ENCODE peak calls at places on chromosomes 1 and 21, in four cellular contexts. M, N, W and H are unnamed samples.

GRCh38 chr1:247336390-247336789 is 4.7 kb upstream of the ZNF496 start:
- DNase-seq in M (no peak), N (no peak), W (no peak), H (no peak)

GRCh38 chr1:29852248-29852647 is 615.9 kb downstream of the PTPRU start:
- DNase-seq in M (no peak), N (no peak), W (no peak), H (no peak)

GRCh38 chr1:232982238-232982944 is 32.0 kb downstream of the NTPCR start:
- DNase-seq in M (no peak), N (no peak), W (no peak), H (no peak)

GRCh38 chr1:104468282-104468681 is 718.6 kb downstream of the AMY1C start:
- DNase-seq in M (peak), N (no peak), W (no peak), H (no peak)

GRCh38 chr21:31337086-31337485 is 7.0 kb downstream of the TIAM1 start:
- DNase-seq in M (no peak), N (no peak), W (no peak), H (no peak)

GRCh38 chr1:159214149-159214760 is 9.6 kb downstream of the ACKR1 start:
- DNase-seq in M (peak), N (peak), W (no peak), H (peak)

GRCh38 chr1:53197301-53198205 is 929 bp downstream of the CPT2 start:
- DNase-seq in M (no peak), N (peak), W (no peak), H (peak)

GRCh38 chr1:55217226-55217996 is 2.2 kb upstream of the USP24 start:
- DNase-seq in M (no peak), N (no peak), W (no peak), H (no peak)

GRCh38 chr1:4224687-4225086 is 324.6 kb upstream of the C1orf174 start:
- DNase-seq in M (no peak), N (no peak), W (no peak), H (no peak)

GRCh38 chr1:177310326-177310725 is 139.6 kb downstream of the BRINP2 start:
- DNase-seq in M (no peak), N (no peak), W (no peak), H (no peak)

GRCh38 chr1:16719571-16720402 is 20.5 kb upstream of the RNU1-4 start:
- DNase-seq in M (no peak), N (peak), W (no peak), H (peak)

GRCh38 chr1:182703539-182703938 is 19.2 kb upstream of the RGS8 start:
- DNase-seq in M (no peak), N (no peak), W (no peak), H (no peak)

GRCh38 chr1:242524571-242525359 is at the start of gene PLD5:
- DNase-seq in M (no peak), N (peak), W (no peak), H (peak)

GRCh38 chr1:19559641-19560040 is 74.3 kb upstream of the CAPZB start:
- DNase-seq in M (no peak), N (no peak), W (no peak), H (no peak)

GRCh38 chr1:230109871-230110667 is 43.0 kb downstream of the GALNT2 start:
- DNase-seq in M (peak), N (no peak), W (peak), H (no peak)

GRCh38 chr1:12424150-12424549 is 193.9 kb downstream of the DHRS3 start:
- DNase-seq in M (no peak), N (no peak), W (no peak), H (no peak)

GRCh38 chr1:15765495-15766194 is 7.0 kb downstream of the FBLIM1 start:
- DNase-seq in M (no peak), N (peak), W (no peak), H (no peak)

GRCh38 chr1:59062743-59063142 is 234.2 kb upstream of the FGGY start:
- DNase-seq in M (no peak), N (no peak), W (no peak), H (no peak)

GRCh38 chr1:162206749-162207635 is 137.5 kb downstream of the NOS1AP start:
- DNase-seq in M (peak), N (no peak), W (no peak), H (peak)

GRCh38 chr1:47507921-47508894 is 70.4 kb downstream of the FOXD2 start:
- DNase-seq in M (peak), N (peak), W (no peak), H (peak)

GRCh38 chr1:210367561-210367960 is 38.9 kb downstream of the HHAT start:
- DNase-seq in M (peak), N (no peak), W (no peak), H (no peak)

GRCh38 chr21:46585191-46585953 is 19.5 kb downstream of the S100B start:
- DNase-seq in M (no peak), N (no peak), W (no peak), H (no peak)

GRCh38 chr1:233394860-233395717 is 67.6 kb downstream of the MAP3K21 start:
- DNase-seq in M (peak), N (peak), W (no peak), H (peak)

DNA sequence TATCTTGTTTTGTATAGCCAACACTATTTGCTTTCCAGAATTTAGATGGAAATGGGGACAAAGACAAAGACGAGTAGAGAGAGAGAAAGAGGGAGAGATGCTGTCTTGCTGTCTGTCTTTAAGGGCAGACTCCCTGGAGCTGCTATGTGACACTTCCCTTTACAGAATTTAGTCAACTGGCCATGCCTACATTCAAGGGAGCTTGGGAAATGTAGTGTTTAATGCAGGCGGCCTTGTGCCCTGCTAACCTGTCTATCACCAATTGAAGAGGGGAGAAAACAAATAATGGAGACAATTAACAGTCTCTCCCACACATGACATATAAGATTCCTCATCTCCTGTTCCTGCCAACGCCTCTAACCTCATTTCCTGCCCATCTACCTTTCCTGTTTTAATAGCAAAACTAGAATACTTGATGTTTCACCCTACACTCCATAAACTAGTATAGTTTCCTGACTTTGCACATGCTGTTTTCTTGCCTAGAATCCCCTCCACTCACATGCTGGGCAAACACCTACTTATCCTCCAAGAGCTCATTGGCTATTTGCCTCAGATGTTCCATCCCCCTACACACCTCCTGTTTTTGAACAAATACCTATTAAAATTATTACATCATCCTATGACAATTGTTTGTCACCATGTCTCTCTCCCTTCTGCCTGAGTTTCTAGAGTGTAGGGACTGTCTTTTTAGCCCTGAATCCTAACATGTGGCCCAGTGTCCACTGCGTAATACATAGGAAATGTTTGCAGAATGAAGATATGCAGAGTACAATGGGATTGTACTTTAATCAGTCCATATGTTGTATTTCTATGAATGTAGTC is 117.2 kb downstream of the SLC25A24 start:
- DNase-seq in M (no peak), N (no peak), W (no peak), H (no peak)
- TF ChIP-seq TARDBP in M (no peak), N (no peak), W (no peak), H (no peak)

DNA sequence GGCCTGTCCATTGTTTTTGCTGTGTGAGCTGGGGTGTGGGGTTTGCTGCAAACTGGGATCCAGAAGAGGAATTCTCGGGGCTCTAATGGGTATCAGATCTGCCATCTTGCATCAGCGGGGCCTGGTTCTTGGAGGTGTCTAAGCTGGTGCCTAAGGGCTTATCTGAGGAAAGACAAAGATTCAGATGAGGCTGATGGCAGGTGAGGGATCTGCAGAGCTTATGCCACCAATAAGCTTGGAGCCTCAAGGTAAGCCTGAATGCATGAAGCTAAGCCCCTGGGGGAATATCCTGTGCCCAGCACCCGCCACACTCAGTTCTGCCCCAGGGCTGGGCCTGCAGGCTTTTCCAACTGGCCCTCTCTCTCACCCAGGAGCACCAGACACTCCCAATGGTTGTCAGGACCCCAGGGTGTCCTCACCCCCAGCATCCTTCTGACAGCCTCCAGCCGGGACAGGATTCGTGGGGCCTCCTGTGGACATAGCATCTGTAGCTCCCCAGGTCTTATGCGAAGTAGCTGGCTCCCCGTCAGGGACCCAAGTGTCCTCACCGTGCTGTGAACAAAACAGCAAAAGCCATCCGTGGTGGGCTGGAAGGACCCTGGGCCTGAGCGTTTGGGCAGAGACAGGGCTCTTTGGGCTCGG is 9.5 kb upstream of the GSTM3 start:
- DNase-seq in M (no peak), N (no peak), W (no peak), H (no peak)
- TF ChIP-seq TARDBP in M (no peak), N (no peak), W (no peak), H (no peak)

DNA sequence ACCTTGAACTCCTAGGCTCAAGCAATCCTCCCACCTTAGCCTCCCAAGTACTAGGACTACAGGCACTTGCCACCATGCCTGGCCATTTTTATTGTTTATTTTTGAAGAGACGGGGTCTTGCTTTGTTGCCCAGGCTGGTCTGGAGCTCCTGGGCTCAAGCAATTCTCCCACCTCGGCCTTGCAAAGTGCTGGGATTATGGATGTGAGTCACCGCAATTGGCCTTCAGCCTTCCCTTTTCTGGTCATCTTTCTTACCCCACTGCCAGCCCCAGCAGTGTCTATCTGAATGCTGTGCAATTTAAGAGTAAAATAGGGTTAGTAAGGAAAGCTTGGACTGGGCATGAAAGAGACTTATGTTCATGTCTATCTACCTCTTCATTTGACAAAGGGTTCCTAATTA is 6.1 kb upstream of the KLF17 start:
- DNase-seq in M (no peak), N (no peak), W (no peak), H (no peak)
- TF ChIP-seq TARDBP in M (no peak), N (no peak), W (no peak), H (no peak)

GRCh38 chr1:2592672-2593071 is 6.1 kb downstream of the PRXL2B start:
- DNase-seq in M (no peak), N (no peak), W (no peak), H (no peak)
- TF ChIP-seq TARDBP in M (no peak), N (no peak), W (no peak), H (no peak)

GRCh38 chr21:44874240-44874496 is 678 bp upstream of the PTTG1IP start:
- DNase-seq in M (no peak), N (no peak), W (no peak), H (no peak)

GRCh38 chr21:44873356-44874239 is at the start of gene PTTG1IP:
- DNase-seq in M (peak), N (peak), W (peak), H (peak)

GRCh38 chr21:44872266-44872567 is 1.3 kb downstream of the PTTG1IP start:
- DNase-seq in M (peak), N (no peak), W (no peak), H (no peak)

GRCh38 chr21:44871576-44872265 is 1.8 kb downstream of the PTTG1IP start:
- DNase-seq in M (peak), N (no peak), W (no peak), H (no peak)

DNA sequence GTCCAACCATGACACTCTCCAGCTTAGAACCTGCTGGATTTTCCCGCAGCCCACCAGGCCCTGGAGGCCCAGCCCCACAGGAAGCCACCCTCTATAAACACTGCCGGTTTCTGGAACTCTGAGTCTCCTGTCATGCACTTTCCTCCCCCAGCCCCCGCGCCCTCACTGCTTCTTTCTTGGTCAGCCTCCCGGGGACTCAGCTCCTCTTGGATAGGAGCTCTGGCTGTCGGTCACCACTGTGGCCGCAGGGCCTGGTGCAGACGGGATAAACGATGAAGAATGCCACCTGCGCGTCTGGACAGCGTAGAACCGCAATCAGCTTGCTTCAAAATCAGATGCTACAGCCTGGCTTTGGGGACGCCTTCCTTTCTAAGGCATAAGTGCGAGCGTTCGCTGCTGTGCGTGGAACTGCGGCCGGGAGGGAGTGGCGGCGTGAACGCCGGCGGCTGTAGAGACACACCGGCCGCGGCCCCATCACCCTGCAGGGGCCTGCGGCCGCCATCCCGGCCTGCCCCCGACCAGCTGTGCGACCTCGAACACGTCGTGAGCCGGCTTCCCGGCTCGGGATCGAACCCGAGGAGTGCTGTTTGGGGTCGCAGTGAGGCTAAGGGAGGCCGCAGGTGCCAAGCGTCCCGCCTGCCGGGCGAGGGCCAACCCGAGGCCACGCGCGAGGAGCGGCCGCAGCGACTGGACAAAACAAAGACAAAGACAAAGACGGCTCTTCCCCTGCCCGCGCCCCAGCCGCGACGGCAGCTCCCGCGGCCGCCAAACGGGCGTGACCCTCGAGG is 728 bp downstream of the PTTG1IP start:
- DNase-seq in M (no peak), N (no peak), W (no peak), H (peak)
- TF ChIP-seq TARDBP in M (no peak), N (no peak), W (no peak), H (no peak)

GRCh38 chr1:109837852-109838570 is 72.6 kb upstream of the CSF1 start:
- DNase-seq in M (no peak), N (no peak), W (no peak), H (no peak)

GRCh38 chr1:109844609-109845008 is 66.0 kb upstream of the CSF1 start:
- DNase-seq in M (no peak), N (no peak), W (no peak), H (no peak)

GRCh38 chr1:109834951-109835350 is 71.2 kb upstream of the EPS8L3 start:
- DNase-seq in M (no peak), N (no peak), W (no peak), H (no peak)

GRCh38 chr1:109838838-109839240 is 71.8 kb upstream of the CSF1 start:
- DNase-seq in M (peak), N (no peak), W (no peak), H (peak)

GRCh38 chr1:109840011-109840629 is 70.5 kb upstream of the CSF1 start:
- DNase-seq in M (no peak), N (no peak), W (no peak), H (no peak)
- TF ChIP-seq TARDBP in M (no peak), N (no peak), W (no peak), H (no peak)

DNA sequence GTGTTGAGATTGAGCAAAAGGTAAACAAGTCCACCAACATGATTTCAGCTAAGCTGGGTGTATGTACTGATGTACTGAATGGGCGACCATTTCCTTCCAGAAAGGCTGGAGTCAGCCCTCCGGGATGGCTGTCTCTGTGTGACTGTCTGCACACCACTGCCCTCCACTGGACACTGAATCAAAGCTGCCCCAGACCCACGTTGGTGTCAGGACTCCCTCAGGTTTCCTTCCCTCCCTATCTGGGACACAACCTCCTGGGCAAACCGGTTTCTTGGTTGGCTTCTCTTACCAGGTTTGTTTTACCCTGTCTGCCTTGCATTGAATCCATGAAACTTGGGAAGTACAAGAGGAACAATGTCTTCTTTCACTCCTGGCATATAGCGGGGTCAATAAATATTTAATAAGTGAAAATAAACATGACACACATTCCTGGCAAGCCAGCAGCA is 5.3 kb upstream of the SRP9 start:
- DNase-seq in M (peak), N (peak), W (no peak), H (peak)
- TF ChIP-seq TARDBP in M (peak), N (no peak), W (no peak), H (no peak)

DNA sequence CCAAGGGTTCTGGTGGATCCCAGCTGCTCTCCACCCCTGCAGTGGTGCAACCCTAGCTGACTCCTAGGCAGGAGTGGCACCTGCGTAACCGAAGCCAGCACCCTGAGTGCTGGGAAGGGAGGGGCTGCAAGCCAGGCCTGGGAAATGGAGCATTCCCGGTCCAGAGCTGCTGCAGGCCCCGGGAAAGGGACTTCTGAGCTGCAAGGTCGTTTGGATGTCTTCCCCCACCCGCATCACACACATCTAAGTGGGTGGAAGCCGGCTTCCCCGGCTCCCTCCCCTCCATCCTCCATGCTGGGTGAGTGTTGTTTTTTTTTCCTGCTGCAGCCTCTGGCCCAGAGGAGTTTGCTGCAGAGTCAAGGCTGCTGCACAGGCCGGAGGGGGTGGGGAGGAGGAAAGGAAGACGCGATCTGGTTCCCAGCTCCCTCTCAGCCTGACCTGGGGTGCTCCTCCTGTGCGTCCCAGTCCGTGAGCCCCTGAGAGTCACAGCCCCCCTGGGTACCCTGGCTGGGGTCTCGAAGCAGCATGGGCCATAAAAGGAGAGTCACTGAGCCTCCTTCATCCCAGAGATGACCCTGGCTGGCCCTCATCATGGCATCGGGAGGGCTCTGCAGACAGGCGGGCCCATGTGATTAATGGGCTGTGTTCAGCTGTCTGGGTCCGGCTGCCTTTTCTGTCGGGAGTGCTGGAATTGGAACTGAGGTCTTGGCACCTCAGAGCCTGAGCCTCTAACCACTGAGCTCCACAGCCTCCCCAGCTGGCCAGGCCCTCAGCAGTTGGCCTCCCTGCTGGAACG is 16.2 kb downstream of the H6PD start:
- DNase-seq in M (peak), N (no peak), W (no peak), H (no peak)
- TF ChIP-seq TARDBP in M (no peak), N (no peak), W (no peak), H (no peak)

DNA sequence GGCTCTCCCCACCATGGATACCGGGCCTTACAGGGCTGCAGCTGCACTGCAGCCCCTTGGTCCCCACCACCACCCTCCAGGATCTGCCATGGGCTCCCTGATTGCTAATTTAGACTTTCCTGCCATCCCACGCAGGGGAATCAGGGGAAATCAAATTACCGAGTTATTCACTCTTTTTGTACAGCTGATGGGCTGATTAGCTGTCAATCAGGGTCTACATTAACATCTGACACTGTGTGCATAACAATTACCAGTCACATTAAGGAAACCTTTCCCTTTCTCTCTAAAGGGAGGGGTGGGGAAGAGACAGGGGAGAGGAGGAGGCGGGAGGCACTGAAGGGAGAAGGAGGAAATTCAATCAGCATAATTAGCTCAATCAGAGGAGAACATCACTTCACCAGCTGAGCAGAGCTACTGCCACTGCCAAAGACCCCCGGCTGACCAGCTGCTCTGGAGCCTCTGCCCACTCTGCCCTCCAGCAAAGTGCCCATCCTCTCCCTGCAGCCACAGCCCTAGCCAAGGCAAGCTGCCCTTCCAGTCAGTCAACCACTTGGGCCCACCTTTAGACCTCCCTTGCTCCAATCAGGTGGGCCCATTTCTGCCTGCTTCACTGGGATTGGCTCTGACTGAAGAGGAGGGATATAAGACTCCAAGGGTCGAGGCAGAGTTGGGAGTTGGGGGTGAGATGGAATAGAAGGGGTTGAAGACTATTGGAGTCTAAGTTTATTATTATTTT is 199.3 kb upstream of the ZC3H12A start:
- DNase-seq in M (no peak), N (peak), W (no peak), H (peak)
- TF ChIP-seq TARDBP in M (no peak), N (no peak), W (no peak), H (no peak)